ENCODE peak calls at places on chromosomes 2 and 18, in five cellular contexts. L, I, F, Z and Y are unnamed samples.

GRCh38 chr2:239150125-239151011 is 250.5 kb downstream of the HDAC4 start:
- DNase-seq in F (no peak), L (peak; percentile 26), I (no peak), Z (no peak), Y (no peak)

GRCh38 chr18:46675112-46675511 is 18.1 kb upstream of the LOXHD1 start:
- DNase-seq in I (no peak), F (no peak), L (no peak), Z (no peak), Y (no peak)

GRCh38 chr2:42753188-42753813 is 10.6 kb downstream of the OXER1 start:
- DNase-seq in F (no peak), L (no peak), Z (no peak), I (no peak), Y (no peak)

GRCh38 chr2:88765154-88765948 is 73.9 kb downstream of the RPIA start:
- DNase-seq in F (no peak), L (peak; percentile 58), I (peak; percentile 4), Z (peak; percentile 30), Y (peak; percentile 52)

GRCh38 chr2:181528441-181528840 is 71.3 kb downstream of the ITGA4 start:
- DNase-seq in L (no peak), I (no peak), F (no peak), Z (no peak), Y (peak; percentile 37)

GRCh38 chr2:99877963-99878362 is 264.4 kb downstream of the AFF3 start:
- DNase-seq in L (no peak), Z (no peak), F (no peak), I (no peak), Y (no peak)

GRCh38 chr2:240997856-240998705 is at the start of gene SNED1:
- DNase-seq in L (peak; percentile 93), I (peak; percentile 66), F (no peak), Z (peak; percentile 84), Y (peak; percentile 94)

GRCh38 chr2:76307495-76307894 is 596.8 kb upstream of the GCFC2 start:
- DNase-seq in Z (no peak), I (no peak), F (no peak), L (no peak), Y (peak; percentile 32)

GRCh38 chr18:824179-824578 is 12.1 kb upstream of the YES1 start:
- DNase-seq in I (no peak), L (no peak), F (no peak), Z (no peak), Y (no peak)

GRCh38 chr18:43656547-43656946 is 379.3 kb upstream of the SYT4 start:
- DNase-seq in Z (no peak), L (no peak), F (no peak), I (no peak), Y (no peak)

GRCh38 chr2:118689456-118689855 is 158.0 kb downstream of the EN1 start:
- DNase-seq in F (peak; percentile 6), I (no peak), L (no peak), Z (no peak), Y (no peak)

GRCh38 chr18:39801010-39801409 is 2154.0 kb upstream of the PIK3C3 start:
- DNase-seq in I (no peak), F (no peak), L (no peak), Z (no peak), Y (no peak)

GRCh38 chr18:55427951-55428350 is 160.0 kb downstream of the TCF4 start:
- DNase-seq in F (no peak), Z (no peak), L (no peak), I (no peak), Y (no peak)

GRCh38 chr18:77054606-77055428 is 77.8 kb downstream of the MBP start:
- DNase-seq in I (peak; percentile 93), Z (peak; percentile 31), L (peak; percentile 82), F (peak; percentile 96), Y (peak; percentile 69)

GRCh38 chr2:106223347-106223746 is 29.2 kb upstream of the UXS1 start:
- DNase-seq in F (peak; percentile 10), L (no peak), I (no peak), Z (peak; percentile 1), Y (no peak)

GRCh38 chr18:23585007-23585871 is 1.1 kb downstream of the NPC1 start:
- DNase-seq in I (no peak), Z (no peak), F (peak; percentile 49), L (no peak), Y (peak; percentile 25)

GRCh38 chr2:64606495-64607363 is 47.0 kb downstream of the SERTAD2 start:
- DNase-seq in F (peak; percentile 30), Z (no peak), L (peak; percentile 79), I (no peak), Y (no peak)

GRCh38 chr18:62510744-62511143 is 12.1 kb upstream of the ZCCHC2 start:
- DNase-seq in I (no peak), F (no peak), L (no peak), Z (no peak), Y (no peak)

GRCh38 chr2:138716183-138716582 is 64.0 kb downstream of the NXPH2 start:
- DNase-seq in L (no peak), Z (no peak), I (no peak), F (no peak), Y (no peak)

GRCh38 chr2:10678225-10678624 is 11.6 kb downstream of the NOL10 start:
- DNase-seq in Z (no peak), I (no peak), F (no peak), L (no peak), Y (no peak)

GRCh38 chr18:36379426-36379984 is 82.0 kb downstream of the FHOD3 start:
- DNase-seq in I (no peak), Z (no peak), L (no peak), F (no peak), Y (no peak)

GRCh38 chr18:54679318-54680149 is 88.5 kb downstream of the DYNAP start:
- DNase-seq in I (peak; percentile 83), L (no peak), F (no peak), Z (peak; percentile 32), Y (peak; percentile 67)

GRCh38 chr18:46497129-46497528 is 159.9 kb downstream of the LOXHD1 start:
- DNase-seq in F (peak; percentile 79), I (no peak), Z (peak; percentile 79), L (no peak), Y (no peak)

GRCh38 chr2:26764906-26765305 is 822 bp downstream of the SLC35F6 start:
- DNase-seq in Z (no peak), F (no peak), L (no peak), I (no peak), Y (peak; percentile 35)

GRCh38 chr2:26767129-26767528 is 3.0 kb downstream of the SLC35F6 start:
- DNase-seq in F (no peak), L (no peak), Z (no peak), I (no peak), Y (no peak)

GRCh38 chr2:26764078-26764887 is at the start of gene SLC35F6:
- DNase-seq in L (peak; percentile 85), Z (peak; percentile 71), I (peak; percentile 67), F (peak; percentile 82), Y (peak; percentile 99)

GRCh38 chr2:26767894-26768487 is 3.9 kb downstream of the SLC35F6 start:
- DNase-seq in Z (no peak), L (peak; percentile 61), F (no peak), I (no peak), Y (peak; percentile 4)

GRCh38 chr2:26765475-26766200 is 1.6 kb downstream of the SLC35F6 start:
- DNase-seq in I (no peak), Z (no peak), F (no peak), L (no peak), Y (peak; percentile 16)
- H3K4me3 ChIP-seq in I (peak overlapping the region; percentile 94), Z (no peak overlapping the region), F (peak overlapping the region; percentile 82), L (peak overlapping the region; percentile 92), Y (peak overlapping the region; percentile 85)

GRCh38 chr2:229196448-229196847 is 74.6 kb downstream of the PID1 start:
- DNase-seq in F (no peak), Z (no peak), L (no peak), I (no peak), Y (peak; percentile 6)
- H3K4me3 ChIP-seq in F (no peak overlapping the region), Z (no peak overlapping the region), L (no peak overlapping the region), I (no peak overlapping the region), Y (no peak overlapping the region)

DNA sequence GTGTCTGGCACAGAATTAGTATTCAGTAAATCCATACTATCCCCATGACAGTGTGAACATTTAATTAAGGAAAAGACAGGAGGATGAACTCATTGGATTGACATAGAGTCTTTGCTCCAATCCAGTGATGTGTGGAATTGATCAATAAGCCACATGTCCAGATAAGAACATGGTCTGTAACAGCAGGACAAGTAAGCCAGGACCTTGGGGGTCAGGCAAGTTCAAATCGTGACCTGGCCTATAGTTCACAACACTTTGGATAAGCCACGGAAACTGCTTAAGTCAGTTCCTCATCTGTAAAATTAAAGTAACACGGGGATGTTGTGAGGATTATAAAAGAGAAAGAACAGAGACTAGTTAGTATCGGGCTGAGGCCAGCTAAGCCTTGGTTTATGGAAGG is 67.8 kb downstream of the FAM124B start:
- DNase-seq in F (no peak), L (no peak), I (no peak), Z (no peak), Y (no peak)
- H3K4me3 ChIP-seq in F (no peak overlapping the region), L (no peak overlapping the region), I (no peak overlapping the region), Z (no peak overlapping the region), Y (no peak overlapping the region)

DNA sequence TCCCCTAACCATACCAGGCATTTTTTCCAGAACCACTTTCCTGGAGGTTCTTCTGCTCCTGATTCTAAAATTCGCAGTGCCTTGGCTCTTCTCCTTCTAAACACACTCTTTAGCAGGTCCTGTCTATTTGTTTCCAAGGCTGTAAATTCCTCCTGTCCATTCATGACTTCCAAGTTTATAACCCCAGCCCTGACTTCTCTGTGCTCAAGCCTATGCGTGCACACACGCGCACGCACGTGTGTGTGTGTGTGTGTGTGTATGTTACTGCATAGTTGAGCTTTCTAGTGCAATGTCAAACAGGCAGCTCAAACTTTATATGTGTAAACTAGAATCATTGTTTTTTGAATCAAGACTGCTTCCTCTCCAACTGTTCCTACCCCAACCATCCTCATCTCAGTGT is 337.7 kb downstream of the LRRTM1 start:
- DNase-seq in L (no peak), Z (no peak), I (no peak), F (no peak), Y (no peak)
- H3K4me3 ChIP-seq in L (no peak overlapping the region), Z (no peak overlapping the region), I (no peak overlapping the region), F (no peak overlapping the region), Y (no peak overlapping the region)

DNA sequence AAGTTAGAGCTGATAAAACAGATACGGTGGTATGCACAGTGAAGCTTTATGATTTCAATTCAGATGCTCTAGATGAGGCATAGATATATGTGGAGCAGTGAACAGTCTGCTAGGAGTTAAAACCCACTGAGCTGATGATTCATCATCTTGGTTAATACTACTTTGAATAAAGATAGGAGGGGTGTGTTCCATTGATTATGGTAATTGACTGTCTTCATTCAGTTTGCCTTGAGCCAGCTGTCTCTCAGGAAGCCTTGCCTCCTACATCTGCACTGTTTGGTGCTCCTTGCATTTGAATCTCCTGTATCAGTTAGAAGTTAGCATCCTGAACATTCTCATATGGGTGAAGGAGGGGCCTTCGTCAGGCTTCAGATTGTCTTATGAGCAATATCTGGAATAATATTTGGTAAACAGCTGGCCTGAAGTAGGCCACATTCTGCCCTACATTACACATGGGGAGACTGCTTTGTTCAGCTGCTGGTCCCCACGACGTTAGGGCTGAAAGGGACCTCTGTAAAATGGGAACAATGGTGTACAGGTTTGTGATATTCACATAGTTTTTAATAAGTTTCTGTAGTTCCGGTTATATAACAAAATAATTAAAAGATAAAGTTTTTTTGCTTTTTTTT is 13.3 kb downstream of the MAP4K4 start:
- DNase-seq in F (no peak), L (no peak), I (peak; percentile 65), Z (no peak), Y (no peak)
- H3K4me3 ChIP-seq in F (no peak overlapping the region), L (no peak overlapping the region), I (no peak overlapping the region), Z (no peak overlapping the region), Y (no peak overlapping the region)